ENCODE peak calls at places on chromosomes 4 and X, in five cellular contexts. B, C, D, F and I are unnamed samples.
A peak's percentile ranks its signal among the peaks of the same experiment; 100 is the strongest.

GRCh38 chr4:26490111-26490979 is at the start of gene CCKAR:
- DNase-seq in B (no peak), F (no peak), C (no peak), D (no peak), I (no peak)

GRCh38 chr4:88802585-88803285 is 105.1 kb upstream of the NAP1L5 start:
- DNase-seq in D (no peak), B (no peak), C (no peak), F (no peak), I (no peak)

GRCh38 chr4:116926631-116927295 is 158.6 kb downstream of the TRAM1L1 start:
- DNase-seq in F (no peak), B (no peak), D (no peak), C (no peak), I (no peak)

GRCh38 chr4:2341261-2341841 is 77.1 kb downstream of the ZFYVE28 start:
- DNase-seq in B (peak; percentile 41), F (no peak), D (peak; percentile 14), C (peak; percentile 58), I (no peak)

GRCh38 chr4:16218950-16219349 is 7.3 kb downstream of the TAPT1 start:
- DNase-seq in C (no peak), D (no peak), B (no peak), F (no peak), I (no peak)

GRCh38 chrX:1391370-1391706 is 575 bp downstream of the SLC25A6 start:
- DNase-seq in C (no peak), D (peak; percentile 90), F (no peak), B (no peak), I (no peak)

GRCh38 chr4:78267790-78268189 is 210.7 kb downstream of the FRAS1 start:
- DNase-seq in B (no peak), D (no peak), F (no peak), C (no peak), I (no peak)

GRCh38 chr4:145289403-145290076 is 109.2 kb upstream of the OTUD4 start:
- DNase-seq in C (no peak), F (no peak), B (no peak), D (no peak), I (no peak)

GRCh38 chrX:155048997-155049619 is 21.8 kb downstream of the CMC4 start:
- DNase-seq in F (no peak), D (peak; percentile 71), C (no peak), B (peak; percentile 63), I (peak; percentile 52)

GRCh38 chrX:37860731-37861130 is 13.4 kb upstream of the DYNLT3 start:
- DNase-seq in F (no peak), C (no peak), B (no peak), D (no peak), I (no peak)

GRCh38 chrX:83759872-83760271 is 101.1 kb upstream of the CYLC1 start:
- DNase-seq in D (no peak), F (no peak), B (no peak), C (no peak), I (no peak)

GRCh38 chrX:133921764-133922389 is 63.5 kb downstream of the GPC3 start:
- DNase-seq in D (peak; percentile 62), C (peak; percentile 64), F (no peak), B (peak; percentile 75), I (no peak)

GRCh38 chr4:4855293-4856070 is 4.0 kb upstream of the MSX1 start:
- DNase-seq in D (no peak), B (no peak), C (peak; percentile 12), F (no peak), I (no peak)

GRCh38 chrX:152131525-152131924 is 6.9 kb downstream of the MAGEA10 start:
- DNase-seq in F (no peak), C (no peak), B (no peak), D (no peak), I (no peak)

GRCh38 chr4:98110214-98110613 is 33.1 kb downstream of the STPG2 start:
- DNase-seq in C (no peak), D (no peak), B (no peak), F (no peak), I (no peak)

GRCh38 chr4:128285085-128286023 is 2.3 kb downstream of the PGRMC2 start:
- DNase-seq in D (peak; percentile 29), B (no peak), C (no peak), F (no peak), I (no peak)

GRCh38 chr4:37370052-37370451 is 125.5 kb downstream of the NWD2 start:
- DNase-seq in C (no peak), B (no peak), D (no peak), F (no peak), I (no peak)

GRCh38 chr4:8343051-8343966 is 73.8 kb downstream of the HTRA3 start:
- DNase-seq in D (no peak), C (no peak), F (peak; percentile 56), B (peak; percentile 47), I (no peak)
- H3K27ac ChIP-seq in D (no peak overlapping the region), C (no peak overlapping the region), F (no peak overlapping the region), B (no peak overlapping the region), I (no peak overlapping the region)

DNA sequence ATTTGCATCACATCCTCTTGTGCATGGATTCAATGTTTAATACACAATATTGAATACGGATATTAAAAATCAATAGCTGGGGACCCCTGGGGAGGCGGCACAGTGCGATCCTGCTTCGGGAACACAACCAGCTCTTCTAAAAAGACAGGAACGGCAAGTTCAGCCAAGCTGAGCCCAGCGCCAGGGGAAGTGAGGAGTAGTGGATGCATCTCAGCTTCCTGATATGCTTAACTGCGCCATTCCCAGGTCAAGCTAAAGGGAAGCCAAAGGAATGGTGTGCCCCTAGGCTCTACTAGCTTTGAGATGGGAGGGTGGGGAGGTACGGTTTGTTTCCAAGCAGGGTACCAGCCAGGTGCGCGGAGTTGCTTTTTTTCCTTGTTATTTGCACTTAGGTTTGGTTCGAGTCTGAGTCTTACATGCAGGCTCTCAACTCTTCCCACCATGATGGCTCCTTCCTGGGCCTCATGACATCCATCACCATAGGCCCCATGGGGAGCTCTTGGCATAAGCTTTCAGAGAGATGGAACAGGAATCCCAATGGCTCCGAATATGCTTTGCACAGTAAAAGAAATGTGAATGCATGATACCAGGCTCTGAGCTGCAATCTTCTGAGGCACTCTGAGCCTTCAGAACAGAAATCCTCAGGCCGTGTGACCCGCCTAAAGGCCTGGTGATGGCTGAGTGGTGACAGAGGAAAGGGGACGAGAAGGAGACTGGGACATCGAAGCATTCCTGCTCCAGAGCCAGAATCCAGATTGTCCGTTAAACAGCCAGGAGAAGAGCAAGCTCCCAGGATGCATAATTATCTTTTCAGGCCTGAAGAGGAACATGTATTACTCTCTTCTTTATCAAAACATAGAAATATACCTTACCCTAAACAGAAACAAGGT is 51.8 kb upstream of the BCOR start:
- DNase-seq in B (no peak), F (no peak), C (no peak), D (no peak), I (no peak)
- H3K4me3 ChIP-seq in B (no peak overlapping the region), F (no peak overlapping the region), C (no peak overlapping the region), D (no peak overlapping the region), I (no peak overlapping the region)

GRCh38 chrX:112736310-112736709 is 56.6 kb upstream of the LHFPL1 start:
- DNase-seq in B (no peak), F (no peak), D (no peak), C (no peak), I (no peak)

GRCh38 chrX:112735147-112735546 is 55.4 kb upstream of the LHFPL1 start:
- DNase-seq in C (no peak), D (no peak), B (no peak), F (no peak), I (no peak)

GRCh38 chrX:112734250-112734649 is 54.5 kb upstream of the LHFPL1 start:
- DNase-seq in D (no peak), F (no peak), C (no peak), B (no peak), I (no peak)

GRCh38 chrX:112731793-112732192 is 52.1 kb upstream of the LHFPL1 start:
- DNase-seq in B (no peak), D (no peak), C (no peak), F (no peak), I (no peak)
- TF ChIP-seq CTCF in B (peak; percentile 12), D (no peak), C (no peak), F (no peak), I (no peak)

GRCh38 chr4:140243345-140243753 is 89.4 kb upstream of the MAML3 start:
- DNase-seq in F (no peak), C (peak; percentile 67), D (peak; percentile 78), B (peak; percentile 82), I (no peak)
- H3K27ac ChIP-seq in F (peak overlapping the region; percentile 43), C (peak overlapping the region; percentile 67), D (peak overlapping the region; percentile 86), B (peak overlapping the region; percentile 18), I (no peak overlapping the region)

GRCh38 chrX:3176439-3176820 is 135.2 kb downstream of the ARSF start:
- DNase-seq in C (no peak), D (no peak), F (no peak), B (no peak), I (no peak)
- H3K4me3 ChIP-seq in C (no peak overlapping the region), D (no peak overlapping the region), F (no peak overlapping the region), B (no peak overlapping the region), I (no peak overlapping the region)

GRCh38 chr4:161317000-161317399 is 846.8 kb downstream of the FSTL5 start:
- DNase-seq in C (no peak), F (no peak), D (no peak), B (no peak), I (no peak)

GRCh38 chr4:161320377-161320776 is 843.4 kb downstream of the FSTL5 start:
- DNase-seq in D (no peak), B (no peak), F (no peak), C (no peak), I (no peak)
- TF ChIP-seq CTCF in D (no peak), B (no peak), F (no peak), C (peak; percentile 29), I (peak; percentile 18)

GRCh38 chrX:6002056-6002455 is 226.6 kb downstream of the NLGN4X start:
- DNase-seq in F (no peak), C (no peak), D (no peak), B (no peak), I (no peak)

GRCh38 chrX:6005856-6006255 is 222.8 kb downstream of the NLGN4X start:
- DNase-seq in F (no peak), B (no peak), D (no peak), C (no peak), I (no peak)

GRCh38 chrX:5998901-5999300 is 229.8 kb downstream of the NLGN4X start:
- DNase-seq in D (no peak), F (no peak), B (no peak), C (no peak), I (no peak)

GRCh38 chrX:6004529-6004928 is 224.1 kb downstream of the NLGN4X start:
- DNase-seq in D (no peak), B (no peak), C (no peak), F (no peak), I (no peak)
- H3K27ac ChIP-seq in D (no peak overlapping the region), B (no peak overlapping the region), C (no peak overlapping the region), F (no peak overlapping the region), I (no peak overlapping the region)

GRCh38 chr4:22515145-22515887 is 550 bp downstream of the ADGRA3 start:
- DNase-seq in F (peak; percentile 72), B (peak; percentile 77), D (peak; percentile 78), C (peak; percentile 81), I (no peak)
- H3K4me3 ChIP-seq in F (peak overlapping the region; percentile 84), B (peak overlapping the region; percentile 35), D (peak overlapping the region; percentile 49), C (peak overlapping the region; percentile 65), I (peak overlapping the region; percentile 60)